ENCODE peak calls at places on chromosomes 16 and 17, in five cellular contexts. T is H9, I is trophoblast cell, Z is H1, X is neuronal stem cell. N is an unnamed sample. For H3K9me3, the result is how much of the 10 kb centered on the place peaks cover.

GRCh38 chr16:50595854-50596253 is 47.7 kb downstream of the NKD1 start:
- DNase-seq in T (no peak), I (no peak), Z (no peak), X (no peak), N (no peak)

GRCh38 chr17:57667461-57667923 is 77.6 kb downstream of the CCDC182 start:
- DNase-seq in T (peak), I (no peak), Z (no peak), X (no peak), N (no peak)

GRCh38 chr16:89687092-89687940 is 827 bp downstream of the CDK10 start:
- DNase-seq in T (no peak), I (peak), Z (no peak), X (no peak), N (peak)

GRCh38 chr17:77391668-77392375 is 251.1 kb downstream of the SEC14L1 start:
- DNase-seq in T (peak), I (no peak), Z (peak), X (no peak), N (peak)

GRCh38 chr16:66324785-66325184 is 41.7 kb upstream of the CDH5 start:
- DNase-seq in T (peak), I (peak), Z (peak), X (no peak), N (peak)

GRCh38 chr17:19723967-19724366 is 7.6 kb upstream of the SLC47A2 start:
- DNase-seq in T (no peak), I (no peak), Z (no peak), X (no peak), N (no peak)

GRCh38 chr17:9470171-9470570 is 105.4 kb downstream of the STX8 start:
- DNase-seq in T (no peak), I (no peak), Z (no peak), X (no peak), N (peak)

GRCh38 chr17:2195729-2196128 is 107.9 kb downstream of the SMG6 start:
- DNase-seq in T (no peak), I (peak), Z (no peak), X (no peak), N (no peak)

GRCh38 chr17:77110006-77110374 is 30.8 kb upstream of the SEC14L1 start:
- DNase-seq in T (no peak), I (no peak), Z (no peak), X (peak), N (peak)

GRCh38 chr16:81505011-81505660 is 60.5 kb downstream of the CMIP start:
- DNase-seq in T (no peak), I (no peak), Z (no peak), X (no peak), N (no peak)

GRCh38 chr16:19434584-19434983 is 16.9 kb downstream of the TMC5 start:
- DNase-seq in T (no peak), I (no peak), Z (no peak), X (no peak), N (no peak)

GRCh38 chr16:86171329-86171728 is 272.4 kb downstream of the IRF8 start:
- DNase-seq in T (no peak), I (no peak), Z (no peak), X (no peak), N (peak)

GRCh38 chr16:68259421-68259820 is 4.9 kb upstream of the SLC7A6 start:
- DNase-seq in T (no peak), I (no peak), Z (no peak), X (no peak), N (no peak)

GRCh38 chr17:68387485-68387884 is 69.8 kb downstream of the WIPI1 start:
- DNase-seq in T (peak), I (no peak), Z (no peak), X (no peak), N (no peak)

GRCh38 chr16:56637814-56638750 is at the start of gene MT1A:
- DNase-seq in T (peak), I (peak), Z (no peak), X (no peak), N (peak)

GRCh38 chr17:67785526-67785925 is 39.8 kb upstream of the BPTF start:
- DNase-seq in T (no peak), I (no peak), Z (no peak), X (no peak), N (no peak)

GRCh38 chr16:50154369-50154947 is 1.4 kb downstream of the TENT4B start:
- DNase-seq in T (no peak), I (no peak), Z (no peak), X (no peak), N (no peak)

GRCh38 chr17:81400939-81401726 is 5.9 kb downstream of the BAHCC1 start:
- DNase-seq in T (no peak), I (no peak), Z (no peak), X (no peak), N (peak)

GRCh38 chr16:50314665-50315064 is 48.3 kb downstream of the ADCY7 start:
- DNase-seq in T (no peak), I (no peak), Z (no peak), X (no peak), N (no peak)

GRCh38 chr16:58280846-58281301 is 14.0 kb downstream of the PRSS54 start:
- DNase-seq in T (no peak), I (no peak), Z (no peak), X (no peak), N (no peak)

GRCh38 chr16:85641776-85642176 is 28.7 kb downstream of the GSE1 start:
- DNase-seq in T (no peak), I (no peak), Z (no peak), X (no peak), N (no peak)

GRCh38 chr17:77382356-77382911 is 241.7 kb downstream of the SEC14L1 start:
- DNase-seq in T (peak), I (no peak), Z (no peak), X (no peak), N (no peak)

GRCh38 chr16:48441106-48441505 is 55.9 kb upstream of the SIAH1 start:
- DNase-seq in T (no peak), I (no peak), Z (no peak), X (no peak), N (no peak)

GRCh38 chr17:37742114-37742761 is 2.6 kb downstream of the HNF1B start:
- DNase-seq in T (peak), I (peak), Z (no peak), X (peak), N (peak)

GRCh38 chr17:83103200-83103937 is 24.0 kb downstream of the METRNL start:
- DNase-seq in T (peak), I (peak), Z (no peak), X (no peak), N (no peak)

GRCh38 chr17:9982159-9982558 is 77.1 kb upstream of the RCVRN start:
- DNase-seq in T (peak), I (no peak), Z (peak), X (no peak), N (no peak)

GRCh38 chr17:56653877-56654276 is 60.4 kb downstream of the NOG start:
- DNase-seq in T (peak), I (peak), Z (no peak), X (peak), N (peak)

GRCh38 chr17:1275962-1276736 is 3.3 kb upstream of the TRARG1 start:
- DNase-seq in T (peak), I (no peak), Z (no peak), X (peak), N (peak)

GRCh38 chr16:49795513-49795912 is 60.4 kb downstream of the ZNF423 start:
- DNase-seq in T (no peak), I (no peak), Z (no peak), X (no peak), N (no peak)

GRCh38 chr17:44522883-44523671 is 19.9 kb upstream of the GPATCH8 start:
- DNase-seq in T (peak), I (peak), Z (no peak), X (no peak), N (peak)
- H2BK12ac ChIP-seq in T (no peak), I (no peak), Z (no peak), X (no peak), N (no peak)

DNA sequence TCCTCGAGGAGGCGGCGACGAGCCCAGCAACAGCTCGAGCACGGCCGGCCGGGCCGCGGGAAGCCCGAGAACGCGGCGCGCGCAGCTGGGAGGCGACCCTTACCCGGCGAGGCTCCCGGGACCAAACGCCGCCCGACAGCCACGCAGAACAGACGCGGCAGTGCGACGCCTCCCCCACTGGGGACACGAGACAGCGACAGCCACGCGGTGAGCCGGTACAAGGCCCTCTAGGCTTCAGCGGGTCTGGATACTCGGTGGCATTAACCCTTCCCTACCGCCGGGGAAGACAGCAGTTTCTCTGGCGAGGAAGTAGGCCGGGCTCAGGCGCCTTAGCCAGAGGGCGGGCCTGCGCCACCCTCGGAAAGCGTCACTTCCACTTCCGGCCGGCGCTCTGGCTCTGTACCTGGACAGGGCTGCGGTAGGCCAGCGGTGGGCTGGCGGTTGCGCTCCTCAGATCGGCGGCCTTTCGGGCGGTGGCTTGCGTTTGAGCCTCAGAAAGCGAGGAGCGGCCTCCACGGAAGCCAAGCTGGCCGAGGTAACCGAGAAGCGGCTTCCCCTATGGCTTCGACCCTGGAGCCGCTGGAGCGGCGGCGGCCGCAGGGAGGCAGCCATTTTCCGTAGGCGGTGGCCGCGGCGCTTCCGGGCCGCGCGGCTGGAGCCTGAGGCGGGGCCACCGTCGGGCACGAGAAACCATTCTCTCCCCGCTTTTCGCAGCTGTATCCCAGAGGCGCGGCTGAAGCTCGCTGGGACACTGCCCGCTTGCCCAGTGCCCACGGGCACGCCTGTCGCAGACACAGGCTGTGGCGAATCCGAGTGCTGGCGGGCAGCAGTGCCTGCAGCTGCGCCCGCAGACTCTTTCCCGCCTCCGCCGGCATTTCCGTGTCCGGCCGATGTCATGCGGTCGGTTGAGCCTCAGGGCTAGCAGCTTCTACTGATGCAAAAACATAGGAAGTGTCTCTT is at the start of the genes TIGD7 and ZNF75A:
- DNase-seq in T (peak), I (peak), Z (peak), X (peak), N (peak)
- H3K9me3 ChIP-seq in T (under half), I (under half), Z (half or more), X (half or more), N (half or more)

GRCh38 chr17:34386343-34386924 is 23.4 kb upstream of the CCL1 start:
- DNase-seq in T (peak), I (no peak), Z (no peak), X (no peak), N (no peak)
- H2BK12ac ChIP-seq in T (no peak), I (no peak), Z (no peak), X (no peak), N (no peak)

DNA sequence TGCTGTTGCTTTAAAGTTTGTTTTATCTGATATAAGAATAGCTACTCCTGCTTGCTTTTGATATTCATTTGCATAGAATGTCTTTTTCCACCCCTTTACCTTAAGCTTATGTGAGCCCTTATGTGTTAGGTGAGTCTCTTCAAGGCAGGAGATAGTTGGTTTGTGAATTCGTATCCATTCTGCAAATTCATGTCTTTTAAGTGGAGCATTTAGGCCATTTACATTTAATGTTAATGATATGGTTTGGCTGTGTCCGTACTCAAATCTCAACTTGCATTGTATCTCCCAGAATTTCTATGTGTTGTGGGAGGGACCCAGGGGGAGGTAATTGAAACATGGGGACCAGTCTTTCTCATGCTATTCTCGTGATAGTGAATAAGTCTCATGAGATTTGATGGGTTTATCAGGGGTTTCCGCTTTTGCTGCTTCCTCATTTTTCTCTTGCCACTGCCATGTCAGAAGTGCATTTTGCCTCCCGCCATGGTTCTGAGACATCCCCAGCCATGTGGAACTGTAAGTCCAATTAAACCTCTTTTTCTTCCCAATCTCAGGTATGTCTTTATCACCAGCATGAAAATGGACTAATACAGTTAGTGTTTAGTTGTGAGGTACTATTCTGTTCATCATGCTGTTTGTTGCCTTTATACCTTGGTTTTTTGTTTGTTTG is 27.2 kb downstream of the ATF7IP2 start:
- DNase-seq in T (no peak), I (no peak), Z (no peak), X (no peak), N (no peak)
- H3K9me3 ChIP-seq in T (under half), I (under half), Z (under half), X (half or more), N (half or more)

DNA sequence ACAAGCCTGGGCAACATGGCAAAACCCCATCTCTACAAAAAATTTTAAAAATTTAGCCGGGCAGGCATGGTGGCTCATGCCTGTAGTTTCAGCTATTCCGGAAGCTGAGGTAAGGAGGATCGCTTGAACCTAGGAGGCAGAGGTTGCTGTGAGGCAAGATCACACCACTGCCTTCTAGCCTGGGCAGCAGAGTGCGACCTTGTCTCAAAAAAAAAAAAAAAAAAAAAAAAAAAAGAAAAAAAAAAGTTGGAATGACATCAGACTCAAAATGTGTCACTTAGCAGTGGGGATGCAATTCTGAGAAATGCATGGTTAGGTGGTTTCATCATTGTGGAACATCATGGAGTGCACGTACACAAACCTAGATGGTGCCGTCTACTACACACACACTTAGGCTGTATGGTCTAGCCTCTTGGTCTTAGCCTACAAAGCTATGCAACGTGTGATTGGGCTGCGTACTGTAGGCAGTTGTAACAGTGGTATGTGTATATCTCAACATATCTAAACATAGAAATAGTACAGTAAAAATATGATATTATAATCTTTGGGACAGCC is 581.5 kb downstream of the MAF start:
- DNase-seq in T (no peak), I (no peak), Z (no peak), X (no peak), N (no peak)
- H2BK12ac ChIP-seq in T (no peak), I (no peak), Z (no peak), X (no peak), N (no peak)

GRCh38 chr16:82801361-82801760 is 174.6 kb downstream of the CDH13 start:
- DNase-seq in T (no peak), I (no peak), Z (no peak), X (no peak), N (peak)
- H3K9me3 ChIP-seq in T (under half), I (under half), Z (under half), X (under half), N (under half)

DNA sequence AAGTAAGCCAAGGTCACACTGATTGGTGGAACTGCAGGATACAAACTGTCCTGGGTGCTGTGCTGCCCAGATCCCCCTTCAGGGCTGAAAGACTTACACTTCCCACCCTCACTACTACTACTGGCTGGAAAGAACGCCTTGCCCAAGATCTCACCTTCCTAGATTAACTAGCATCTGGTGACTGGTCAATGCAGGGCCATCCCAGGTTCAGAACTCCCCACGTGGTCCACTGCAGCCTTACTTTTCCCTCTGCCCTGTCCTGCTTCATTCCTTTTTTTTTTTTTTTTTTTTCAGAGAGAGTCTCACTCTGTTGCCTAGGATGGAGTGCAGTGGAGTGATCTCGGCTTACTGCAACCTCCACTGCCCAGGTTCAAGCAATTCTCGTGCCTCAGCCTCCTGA is 2.3 kb upstream of the PDZD9 start:
- DNase-seq in T (no peak), I (no peak), Z (no peak), X (no peak), N (no peak)
- H2BK12ac ChIP-seq in T (no peak), I (no peak), Z (no peak), X (no peak), N (no peak)

GRCh38 chr16:59899940-59900339 is 1165.8 kb upstream of the GOT2 start:
- DNase-seq in T (no peak), I (no peak), Z (no peak), X (no peak), N (no peak)
- H3K9me3 ChIP-seq in T (under half), I (under half), Z (under half), X (under half), N (under half)

N was measured in mesenchymal stem cell.